ENCODE peak calls at places on chromosomes 1 and 21, in nine cellular contexts. Z is H9; S is natural killer cell treated with Interleukin-12 subunit alpha and Interleukin-12 subunit beta and Interleukin-15 and Interleukin-18, amount 100 ng/mL, for 72 hours; O is T-helper 2 cell; G is PC-9; F is fibroblast of gingiva; U is tibial nerve; Q is stimulated activated naive CD4-positive, alpha-beta T cell; M is stimulated activated CD4-positive, alpha-beta T cell treated with anti-CD3 and anti-CD28 coated beads, TNF-alpha, amount 100 ng/mL, for 4 hours. X is an unnamed sample.

GRCh38 chr1:154198756-154199562 is 7.1 kb upstream of the TPM3 start:
- DNase-seq in F (peak), Z (peak), G (no peak), U (peak), Q (peak), M (no peak), S (no peak), O (peak), X (peak)

GRCh38 chr1:66368261-66368660 is 165.7 kb upstream of the SGIP1 start:
- DNase-seq in O (no peak), Z (no peak), Q (no peak), F (peak), G (no peak), U (no peak), S (no peak), M (no peak), X (no peak)

GRCh38 chr21:36807421-36808004 is 108.6 kb downstream of the SIM2 start:
- DNase-seq in F (no peak), S (no peak), M (no peak), G (no peak), U (no peak), Q (no peak), O (no peak), Z (no peak), X (no peak)

GRCh38 chr1:151574575-151575529 is 34.7 kb downstream of the TUFT1 start:
- DNase-seq in M (no peak), S (no peak), U (no peak), G (peak), F (peak), Z (no peak), O (peak), Q (no peak), X (peak)

GRCh38 chr1:5649795-5650194 is 342.4 kb downstream of the NPHP4 start:
- DNase-seq in U (no peak), G (no peak), Q (no peak), S (no peak), O (no peak), F (no peak), Z (no peak), M (no peak), X (no peak)

GRCh38 chr1:91450260-91450659 is 45.6 kb upstream of the HFM1 start:
- DNase-seq in Q (no peak), U (no peak), Z (no peak), S (no peak), O (no peak), M (no peak), G (no peak), F (peak), X (no peak)

GRCh38 chr1:186304982-186305949 is 69.8 kb downstream of the TPR start:
- DNase-seq in M (no peak), U (no peak), O (peak), G (no peak), Z (no peak), S (no peak), F (peak), Q (no peak), X (peak)

GRCh38 chr1:89632213-89633102 is 462 bp upstream of the LRRC8C start:
- DNase-seq in M (peak), S (peak), U (peak), Q (peak), F (peak), G (no peak), O (peak), Z (peak), X (peak)

GRCh38 chr1:214475746-214476145 is 75.7 kb downstream of the PTPN14 start:
- DNase-seq in U (no peak), F (no peak), Q (no peak), Z (no peak), M (no peak), O (no peak), S (no peak), G (no peak), X (no peak)

GRCh38 chr1:115771847-115772457 is 3.4 kb upstream of the CASQ2 start:
- DNase-seq in F (peak), S (no peak), Q (no peak), U (peak), G (peak), Z (peak), O (peak), M (no peak), X (peak)

GRCh38 chr21:32135401-32136363 is 143.2 kb downstream of the MIS18A start:
- DNase-seq in Z (peak), O (no peak), F (peak), U (no peak), S (no peak), M (no peak), Q (no peak), G (no peak), X (no peak)

GRCh38 chr1:116076831-116077230 is 34.4 kb upstream of the MAB21L3 start:
- DNase-seq in G (no peak), U (no peak), Q (no peak), Z (no peak), O (no peak), M (no peak), F (no peak), S (no peak), X (no peak)

GRCh38 chr1:41241748-41242644 is at the start of gene SCMH1:
- DNase-seq in G (no peak), O (peak), Q (peak), Z (peak), F (peak), U (peak), S (peak), M (peak), X (peak)

GRCh38 chr1:183241446-183241845 is 55.4 kb downstream of the LAMC2 start:
- DNase-seq in G (no peak), O (no peak), M (no peak), Q (no peak), U (no peak), F (peak), Z (no peak), S (no peak), X (no peak)

GRCh38 chr1:224182057-224182865 is 779 bp upstream of the DEGS1 start:
- DNase-seq in S (no peak), Z (no peak), M (no peak), G (peak), U (no peak), Q (peak), O (peak), F (no peak), X (no peak)

GRCh38 chr1:151133339-151133761 is 13.1 kb downstream of the SEMA6C start:
- DNase-seq in G (no peak), Z (peak), O (no peak), F (no peak), U (no peak), Q (no peak), S (no peak), M (no peak), X (no peak)

GRCh38 chr1:56798053-56798471 is 21.1 kb downstream of the FYB2 start:
- DNase-seq in F (peak), M (no peak), Z (no peak), O (no peak), S (no peak), Q (no peak), U (no peak), G (peak), X (no peak)

GRCh38 chr1:232463226-232463625 is 166.7 kb downstream of the SIPA1L2 start:
- DNase-seq in U (no peak), Z (no peak), Q (no peak), S (no peak), F (no peak), O (no peak), M (no peak), G (no peak), X (no peak)

GRCh38 chr1:156889802-156890585 is 3.5 kb upstream of the PEAR1 start:
- DNase-seq in Q (no peak), U (peak), F (peak), M (peak), G (peak), Z (peak), S (peak), O (peak), X (peak)

GRCh38 chr1:228691926-228692325 is 43.4 kb upstream of the RHOU start:
- DNase-seq in F (no peak), U (peak), S (no peak), G (peak), Q (no peak), O (peak), Z (no peak), M (no peak), X (peak)

GRCh38 chr1:24606296-24606605 is 36.9 kb upstream of the SRRM1 start:
- DNase-seq in S (no peak), M (no peak), G (no peak), U (no peak), Q (no peak), O (no peak), F (no peak), Z (no peak), X (no peak)

GRCh38 chr1:183958958-183959357 is 78.6 kb downstream of the COLGALT2 start:
- DNase-seq in Q (no peak), M (no peak), O (no peak), F (peak), Z (no peak), G (no peak), S (no peak), U (peak), X (no peak)

GRCh38 chr1:164769504-164770148 is 210.6 kb downstream of the PBX1 start:
- DNase-seq in M (no peak), O (no peak), Z (no peak), F (no peak), S (no peak), Q (no peak), G (no peak), U (no peak), X (no peak)

GRCh38 chr1:83834621-83835264 is 164.2 kb downstream of the TTLL7 start:
- DNase-seq in U (no peak), M (no peak), G (no peak), Z (no peak), F (no peak), S (no peak), Q (no peak), O (no peak), X (no peak)

GRCh38 chr1:116230712-116231111 is 119.5 kb downstream of the MAB21L3 start:
- DNase-seq in S (no peak), F (no peak), M (no peak), O (no peak), Q (no peak), G (no peak), U (no peak), Z (peak), X (no peak)

GRCh38 chr1:221549815-221550214 is 192.1 kb downstream of the DUSP10 start:
- DNase-seq in O (no peak), F (no peak), U (no peak), M (no peak), S (no peak), Q (no peak), Z (no peak), G (no peak), X (no peak)

GRCh38 chr1:206606867-206607266 is 5.4 kb downstream of the EIF2D start:
- DNase-seq in U (no peak), Q (no peak), O (peak), S (no peak), G (peak), Z (no peak), F (no peak), M (no peak), X (peak)

GRCh38 chr1:31335007-31335406 is 37.9 kb downstream of the FABP3 start:
- DNase-seq in O (peak), Q (no peak), M (no peak), U (no peak), G (no peak), S (no peak), F (peak), Z (no peak), X (peak)

GRCh38 chr1:1763657-1764621 is 14.3 kb downstream of the NADK start:
- DNase-seq in U (no peak), G (peak), F (peak), Z (no peak), S (no peak), M (no peak), Q (no peak), O (no peak), X (peak)

GRCh38 chr1:29210278-29211085 is 20.3 kb downstream of the MECR start:
- DNase-seq in M (no peak), F (no peak), Q (no peak), Z (no peak), S (no peak), G (no peak), O (no peak), U (no peak), X (no peak)

GRCh38 chr21:44354775-44355771 is 1.7 kb downstream of the TRPM2 start:
- DNase-seq in S (no peak), Z (no peak), Q (no peak), O (peak), M (no peak), U (no peak), F (no peak), G (no peak), X (peak)

GRCh38 chr1:57711326-57711725 is 287.5 kb upstream of the DAB1 start:
- DNase-seq in Z (no peak), U (no peak), M (no peak), O (no peak), F (no peak), S (no peak), Q (no peak), G (no peak), X (no peak)

GRCh38 chr1:101993703-101994102 is 3.0 kb downstream of the OLFM3 start:
- DNase-seq in M (no peak), O (no peak), S (no peak), Z (no peak), F (no peak), Q (no peak), U (no peak), G (no peak), X (no peak)

GRCh38 chr1:59985901-59986735 is 59.5 kb upstream of the CYP2J2 start:
- DNase-seq in F (peak), O (no peak), Z (no peak), G (no peak), S (no peak), M (no peak), Q (no peak), U (no peak), X (no peak)

GRCh38 chr1:155952505-155952890 is 11.1 kb downstream of the RXFP4 start:
- DNase-seq in M (no peak), F (no peak), G (no peak), O (no peak), S (no peak), Z (no peak), Q (no peak), U (no peak), X (no peak)

GRCh38 chr1:113931456-113931855 is 2.3 kb downstream of the HIPK1 start:
- DNase-seq in Z (no peak), O (peak), U (no peak), G (peak), M (no peak), F (peak), Q (no peak), S (no peak), X (peak)